ENCODE peak calls at places on chromosome 4, in eight cellular contexts. U is progenitor cell of endocrine pancreas, A is neural crest cell, T is cardiac muscle cell, B is RWPE1, P is IMR-90, J is stomach, M is HL-60. Z is an unnamed sample.

GRCh38 chr4:77473509-77473908 is 132.1 kb upstream of the CXCL13 start:
- DNase-seq in U (no peak), A (no peak), T (no peak), B (no peak), P (peak), J (no peak), M (no peak), Z (no peak)

GRCh38 chr4:146032234-146032860 is 93.7 kb upstream of the ZNF827 start:
- DNase-seq in U (no peak), A (no peak), T (peak), B (no peak), P (no peak), J (no peak), M (no peak), Z (no peak)

GRCh38 chr4:100118213-100118612 is 72.1 kb downstream of the DDIT4L start:
- DNase-seq in U (no peak), A (no peak), T (no peak), B (no peak), P (peak), J (no peak), M (no peak), Z (no peak)

GRCh38 chr4:169885893-169886292 is 128.1 kb upstream of the HPF1 start:
- DNase-seq in U (no peak), A (no peak), T (no peak), B (no peak), P (no peak), J (no peak), M (no peak), Z (no peak)

GRCh38 chr4:47786958-47787370 is 50.9 kb downstream of the CORIN start:
- DNase-seq in U (no peak), A (no peak), T (no peak), B (no peak), P (no peak), J (no peak), M (peak), Z (no peak)

GRCh38 chr4:56743550-56743949 is 62.5 kb upstream of the HOPX start:
- DNase-seq in U (no peak), A (no peak), T (no peak), B (no peak), P (no peak), J (no peak), M (no peak), Z (no peak)

GRCh38 chr4:120299631-120300030 is 233.0 kb upstream of the MAD2L1 start:
- DNase-seq in U (no peak), A (no peak), T (no peak), B (no peak), P (no peak), J (no peak), M (no peak), Z (no peak)

GRCh38 chr4:74671074-74671698 is 123.1 kb downstream of the BTC start:
- DNase-seq in U (peak), A (peak), T (peak), B (peak), P (peak), J (peak), M (peak), Z (peak)

GRCh38 chr4:117796677-117797076 is 237.6 kb upstream of the NDST3 start:
- DNase-seq in U (no peak), A (no peak), T (no peak), B (no peak), P (no peak), J (no peak), M (no peak), Z (no peak)

GRCh38 chr4:80610845-80611244 is 275.3 kb downstream of the CFAP299 start:
- DNase-seq in U (no peak), A (no peak), T (no peak), B (no peak), P (peak), J (no peak), M (no peak), Z (peak)

GRCh38 chr4:53937918-53938317 is 126.5 kb downstream of the CHIC2 start:
- DNase-seq in U (no peak), A (no peak), T (no peak), B (no peak), P (peak), J (no peak), M (no peak), Z (no peak)

GRCh38 chr4:41791557-41791956 is 43.0 kb upstream of the PHOX2B start:
- DNase-seq in U (no peak), A (no peak), T (no peak), B (no peak), P (no peak), J (no peak), M (no peak), Z (no peak)
- TF ChIP-seq CTCF in U (no peak), A (no peak), T (no peak), B (no peak), P (no peak), J (no peak), M (no peak), Z (no peak)

GRCh38 chr4:67892253-67892652 is 8.5 kb upstream of the TMPRSS11D start:
- DNase-seq in U (no peak), A (no peak), T (no peak), B (no peak), P (no peak), J (no peak), M (no peak), Z (no peak)

GRCh38 chr4:67897686-67898085 is 13.9 kb upstream of the TMPRSS11D start:
- DNase-seq in U (no peak), A (no peak), T (no peak), B (no peak), P (no peak), J (no peak), M (no peak), Z (no peak)

GRCh38 chr4:67896421-67897065 is 12.7 kb upstream of the TMPRSS11D start:
- DNase-seq in U (no peak), A (no peak), T (no peak), B (no peak), P (no peak), J (no peak), M (no peak), Z (no peak)

GRCh38 chr4:67891645-67892044 is 7.8 kb upstream of the TMPRSS11D start:
- DNase-seq in U (no peak), A (no peak), T (no peak), B (no peak), P (no peak), J (no peak), M (no peak), Z (no peak)

GRCh38 chr4:67892905-67893304 is 9.1 kb upstream of the TMPRSS11D start:
- DNase-seq in U (no peak), A (no peak), T (peak), B (no peak), P (no peak), J (no peak), M (no peak), Z (no peak)
- TF ChIP-seq CTCF in U (peak), A (no peak), T (no peak), B (no peak), P (no peak), J (no peak), M (no peak), Z (no peak)

GRCh38 chr4:108411836-108412235 is 208.5 kb upstream of the RPL34 start:
- DNase-seq in U (no peak), A (no peak), T (no peak), B (no peak), P (no peak), J (no peak), M (no peak), Z (no peak)
- TF ChIP-seq CTCF in U (no peak), A (no peak), T (no peak), B (no peak), P (no peak), J (no peak), M (no peak), Z (no peak)

DNA sequence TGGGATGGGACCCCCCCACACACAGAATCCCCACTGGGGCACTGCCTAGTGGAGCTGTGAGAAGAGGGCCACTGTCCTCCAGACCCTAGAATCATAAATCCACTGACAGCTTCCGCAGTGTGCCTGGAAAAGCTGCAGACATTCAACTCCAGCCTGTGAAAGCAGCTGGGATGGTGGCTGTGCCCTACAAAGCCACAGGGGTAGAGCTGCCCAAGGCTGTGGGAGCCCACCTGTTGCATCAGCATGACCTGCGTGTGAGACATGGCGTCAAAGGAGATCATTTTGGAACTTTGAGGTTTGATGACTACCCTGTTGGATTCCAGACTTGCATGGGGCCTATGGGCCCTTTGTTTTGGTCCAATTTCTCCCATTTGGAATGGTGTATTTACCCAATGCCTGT is 22.3 kb downstream of the AIMP1 start:
- DNase-seq in U (no peak), A (no peak), T (no peak), B (no peak), P (no peak), J (no peak), M (no peak), Z (no peak)
- TF ChIP-seq CTCF in U (no peak), A (no peak), T (no peak), B (no peak), P (no peak), J (no peak), M (no peak), Z (no peak)